ENCODE peak calls at places on chromosomes 2 and 18, in five cellular contexts. T is SK-N-SH, O is HepG2, K is GM12878, N is K562. J is an unnamed sample.

GRCh38 chr2:140295767-140296166 is 1515.6 kb upstream of the NXPH2 start:
- DNase-seq in T (no peak), K (no peak), O (no peak), N (no peak), J (no peak)

GRCh38 chr2:144711546-144712276 is 191.8 kb upstream of the ZEB2 start:
- DNase-seq in T (peak), O (no peak), N (no peak), K (no peak), J (no peak)

GRCh38 chr2:218671654-218672566 is at the start of the genes RNF25 and STK36:
- DNase-seq in T (peak), K (peak), N (peak), O (peak), J (peak)

GRCh38 chr2:123715467-123715982 is 309.6 kb upstream of the CNTNAP5 start:
- DNase-seq in N (no peak), O (no peak), T (no peak), K (no peak), J (no peak)

GRCh38 chr2:12352891-12353290 is 363.8 kb upstream of the TRIB2 start:
- DNase-seq in O (no peak), T (no peak), K (no peak), N (no peak), J (no peak)

GRCh38 chr2:175180701-175181103 is 808 bp downstream of the ATP5MC3 start:
- DNase-seq in N (peak), K (no peak), O (peak), T (peak), J (no peak)

GRCh38 chr2:74564222-74564621 is 9.7 kb downstream of the DOK1 start:
- DNase-seq in T (no peak), O (no peak), N (no peak), K (no peak), J (no peak)

GRCh38 chr2:223264541-223265171 is 212.7 kb downstream of the KCNE4 start:
- DNase-seq in T (no peak), K (no peak), N (no peak), O (no peak), J (no peak)

GRCh38 chr2:240466579-240467148 is 31.2 kb downstream of the GPC1 start:
- DNase-seq in N (no peak), O (no peak), K (no peak), T (peak), J (no peak)

GRCh38 chr2:191501390-191502168 is 176.4 kb upstream of the NABP1 start:
- DNase-seq in T (peak), K (no peak), O (peak), N (no peak), J (peak)

GRCh38 chr18:52130621-52131020 is 209.4 kb upstream of the DCC start:
- DNase-seq in N (no peak), O (no peak), K (no peak), T (no peak), J (no peak)

GRCh38 chr2:105793230-105793975 is 48.7 kb downstream of the NCK2 start:
- DNase-seq in K (no peak), O (no peak), N (no peak), T (no peak), J (no peak)

GRCh38 chr2:73642338-73643018 is at the start of gene NAT8:
- DNase-seq in K (no peak), N (no peak), O (peak), T (no peak), J (no peak)

GRCh38 chr2:120912101-120912985 is 176.7 kb downstream of the GLI2 start:
- DNase-seq in K (no peak), N (peak), O (no peak), T (no peak), J (peak)

GRCh38 chr2:175811966-175812365 is 190.1 kb downstream of the LNPK start:
- DNase-seq in K (no peak), O (no peak), N (no peak), T (no peak), J (no peak)

GRCh38 chr2:108908717-108909077 is 80.3 kb downstream of the EDAR start:
- DNase-seq in O (no peak), N (no peak), T (peak), K (no peak), J (no peak)

GRCh38 chr2:98846041-98846440 is 90.0 kb downstream of the CRACDL start:
- DNase-seq in K (no peak), N (no peak), T (no peak), O (no peak), J (no peak)

GRCh38 chr2:219109468-219109867 is 48.7 kb upstream of the IHH start:
- DNase-seq in K (no peak), T (no peak), N (no peak), O (no peak), J (no peak)

GRCh38 chr18:36503477-36503876 is 206.0 kb downstream of the FHOD3 start:
- DNase-seq in O (no peak), N (no peak), T (no peak), K (no peak), J (no peak)

GRCh38 chr2:71299507-71299906 is 32.1 kb upstream of the ZNF638 start:
- DNase-seq in T (peak), K (no peak), O (peak), N (peak), J (no peak)

GRCh38 chr2:224909885-224910517 is 132.3 kb downstream of the DOCK10 start:
- DNase-seq in N (no peak), K (no peak), T (peak), O (no peak), J (no peak)

GRCh38 chr2:173058673-173059072 is 17.0 kb upstream of the MAP3K20 start:
- DNase-seq in O (peak), K (no peak), T (no peak), N (no peak), J (no peak)

GRCh38 chr2:85355521-85355920 is 952 bp downstream of the ELMOD3 start:
- DNase-seq in K (no peak), N (no peak), T (no peak), O (no peak), J (no peak)

GRCh38 chr2:73257425-73258125 is 23.5 kb downstream of the CCT7 start:
- DNase-seq in K (no peak), N (peak), T (no peak), O (no peak), J (no peak)

GRCh38 chr2:86027913-86028762 is 77.5 kb downstream of the POLR1A start:
- DNase-seq in K (no peak), T (no peak), N (no peak), O (no peak), J (no peak)

GRCh38 chr2:207823865-207824264 is 54.2 kb upstream of the FZD5 start:
- DNase-seq in N (no peak), O (no peak), T (no peak), K (no peak), J (no peak)

GRCh38 chr18:24616638-24617037 is 156.2 kb downstream of the HRH4 start:
- DNase-seq in N (no peak), O (no peak), T (no peak), K (no peak), J (no peak)

GRCh38 chr18:40404284-40404683 is 1550.8 kb upstream of the PIK3C3 start:
- DNase-seq in O (no peak), T (no peak), N (no peak), K (no peak), J (no peak)

GRCh38 chr2:240798327-240798905 is 21.6 kb downstream of the KIF1A start:
- DNase-seq in N (no peak), O (no peak), K (no peak), T (no peak), J (no peak)

GRCh38 chr2:47437287-47437686 is 34.3 kb downstream of the MSH2 start:
- DNase-seq in T (peak), O (no peak), N (peak), K (no peak), J (no peak)

GRCh38 chr2:181949047-181949446 is 36.6 kb upstream of the PPP1R1C start:
- DNase-seq in N (no peak), T (no peak), K (no peak), O (no peak), J (peak)

GRCh38 chr2:176104338-176105077 is 2.6 kb upstream of the HOXD11 start:
- DNase-seq in K (no peak), O (no peak), T (no peak), N (peak), J (no peak)

GRCh38 chr18:59024829-59025228 is 114.9 kb upstream of the SEC11C start:
- DNase-seq in O (no peak), K (no peak), T (no peak), N (no peak), J (no peak)

GRCh38 chr2:238252766-238253630 is 13.2 kb upstream of the HES6 start:
- DNase-seq in O (no peak), K (no peak), N (no peak), T (no peak), J (no peak)

GRCh38 chr2:105442056-105442455 is 43.2 kb upstream of the FHL2 start:
- DNase-seq in O (no peak), K (no peak), T (no peak), N (no peak), J (no peak)

GRCh38 chr2:78427170-78427569 is 598.3 kb upstream of the REG3G start:
- DNase-seq in N (no peak), K (no peak), T (no peak), O (no peak), J (no peak)

DNA sequence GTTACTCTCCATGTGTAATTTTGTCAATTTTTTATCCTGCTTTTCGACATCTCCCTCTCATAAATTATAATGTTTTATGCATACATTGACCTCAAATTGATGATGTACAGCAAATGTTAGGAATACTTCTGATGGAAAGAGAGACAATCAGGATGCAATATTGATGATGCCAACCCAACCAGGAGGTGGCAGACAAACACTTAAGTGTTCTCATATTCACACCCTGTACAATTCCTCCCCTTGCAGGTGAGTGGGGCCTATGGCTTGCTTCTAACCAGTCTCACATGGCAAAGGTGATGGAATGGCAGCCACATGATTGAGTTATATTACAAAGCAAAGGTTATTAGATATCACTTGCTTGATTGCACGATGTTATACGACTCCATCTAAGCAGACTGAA is 594.3 kb upstream of the REG3G start:
- DNase-seq in O (no peak), K (no peak), T (no peak), N (no peak), J (no peak)
- TF ChIP-seq ZBTB33 in O (no peak), K (no peak), T (no peak), N (no peak), J (no peak)

GRCh38 chr2:65214361-65214760 is 13.3 kb upstream of the ACTR2 start:
- DNase-seq in T (no peak), K (no peak), N (no peak), O (no peak), J (no peak)
- TF ChIP-seq ZBTB33 in T (no peak), K (no peak), N (no peak), O (no peak), J (no peak)

DNA sequence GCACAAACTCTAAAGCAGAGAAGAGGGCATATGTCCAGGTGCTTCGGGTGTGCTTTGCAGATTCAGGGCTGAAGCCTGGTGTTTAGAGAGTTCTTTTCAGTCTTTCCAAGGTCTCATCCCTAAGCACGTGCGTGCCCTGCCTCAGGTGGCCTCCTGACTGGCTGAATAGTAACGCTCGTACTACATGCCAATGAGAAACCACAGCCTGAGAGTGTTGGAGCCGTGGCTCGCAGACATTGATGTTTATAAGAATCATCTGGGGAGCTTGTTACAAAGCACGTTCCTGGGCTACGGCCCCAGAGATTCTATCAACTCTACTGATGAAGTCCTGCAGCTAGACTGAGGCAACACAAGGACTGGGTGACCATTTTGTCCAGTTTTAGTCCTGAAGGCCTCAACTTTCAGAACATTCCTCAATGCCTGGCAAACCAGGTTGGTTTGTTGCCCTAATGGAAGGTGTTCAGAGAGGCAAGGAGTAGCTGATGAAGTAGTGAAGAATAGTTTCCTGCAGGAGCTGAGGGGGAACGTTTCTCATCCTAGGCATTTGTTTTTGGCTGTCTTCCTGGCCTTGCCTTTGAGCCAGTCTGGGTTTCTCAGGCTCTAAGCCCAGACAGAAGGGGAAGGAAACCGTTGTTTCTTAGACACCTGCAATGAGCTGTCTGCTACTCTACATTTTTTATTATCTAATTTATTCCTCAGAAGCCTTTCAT is 31.5 kb upstream of the HAAO start:
- DNase-seq in O (no peak), T (no peak), K (no peak), N (no peak), J (no peak)
- TF ChIP-seq ZBTB33 in O (no peak), T (no peak), K (no peak), N (no peak), J (no peak)

GRCh38 chr2:53826587-53827397 is 33.0 kb downstream of the GPR75 start:
- DNase-seq in O (peak), K (no peak), T (no peak), N (no peak), J (no peak)
- TF ChIP-seq ZBTB33 in O (peak), K (no peak), T (no peak), N (no peak), J (no peak)

DNA sequence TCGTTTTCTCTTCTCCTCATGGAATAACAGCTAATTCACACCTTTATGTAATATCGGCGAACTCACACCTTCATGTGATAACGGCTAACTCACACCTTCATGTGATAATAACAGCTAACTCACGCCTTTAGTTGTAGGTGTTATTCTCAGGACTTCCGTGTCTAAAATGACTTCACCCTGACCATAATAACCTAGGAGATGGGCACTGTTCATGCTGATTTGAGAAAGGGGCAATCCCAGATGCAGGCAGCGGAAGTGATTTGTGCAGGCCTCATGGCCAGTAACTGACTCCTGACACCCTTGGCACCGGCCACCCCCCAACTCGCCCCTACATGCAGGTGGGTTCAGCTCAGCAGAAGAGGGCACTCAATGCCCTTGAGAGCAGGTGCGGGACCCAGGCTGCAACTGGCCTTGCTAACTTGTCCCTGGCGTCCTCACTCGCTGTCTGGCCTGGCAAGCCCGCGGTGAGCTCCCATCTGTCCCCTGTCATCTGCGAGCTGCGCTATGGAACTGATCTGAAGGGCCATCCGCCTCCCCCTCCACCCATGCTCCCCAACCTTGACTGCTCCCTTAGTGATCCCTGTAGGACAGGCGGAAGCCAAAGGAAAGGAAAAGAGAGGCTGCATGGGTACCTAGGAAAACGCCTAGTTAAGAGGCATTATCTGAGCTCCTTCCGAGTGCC is 42.6 kb upstream of the MTCL1 start:
- DNase-seq in O (no peak), T (no peak), N (no peak), K (no peak), J (no peak)
- TF ChIP-seq ZBTB33 in O (no peak), T (no peak), N (no peak), K (no peak), J (no peak)

GRCh38 chr2:217150236-217150635 is 290.4 kb upstream of the TNP1 start:
- DNase-seq in O (no peak), T (no peak), K (no peak), N (no peak), J (no peak)

GRCh38 chr2:217147751-217148318 is 288.0 kb upstream of the TNP1 start:
- DNase-seq in O (no peak), K (no peak), N (peak), T (no peak), J (no peak)

GRCh38 chr2:217151509-217152206 is 291.8 kb upstream of the TNP1 start:
- DNase-seq in K (no peak), O (no peak), T (no peak), N (no peak), J (no peak)

GRCh38 chr2:217153433-217153997 is 293.7 kb upstream of the TNP1 start:
- DNase-seq in T (no peak), K (no peak), O (no peak), N (peak), J (no peak)

DNA sequence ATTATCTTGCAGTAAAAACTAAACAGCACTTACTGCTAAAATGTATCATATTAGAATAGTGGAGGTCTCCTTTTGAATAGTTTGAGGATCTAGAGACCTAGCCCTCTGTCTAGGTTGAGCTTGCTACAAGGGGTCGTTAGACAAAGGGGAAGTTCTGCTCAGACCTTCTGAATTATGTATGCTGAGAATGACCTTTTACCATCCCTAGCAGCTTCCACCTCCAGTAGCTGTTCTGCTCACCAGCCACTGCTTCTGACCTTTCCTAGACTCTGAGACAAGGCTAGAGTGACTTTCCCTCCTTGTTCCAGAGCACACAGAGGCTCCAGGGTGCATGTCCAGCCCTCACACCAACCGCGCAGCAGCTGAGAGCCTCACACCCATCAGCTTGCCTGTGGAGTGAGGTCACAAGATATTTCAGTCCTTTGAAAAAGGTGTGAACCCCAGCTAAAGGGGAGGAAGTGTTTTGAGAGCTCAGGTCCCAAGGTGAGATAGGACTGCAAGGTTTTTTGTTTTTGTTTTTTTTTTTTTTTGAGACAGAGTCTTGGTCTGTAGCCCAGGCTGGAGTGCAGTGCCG is 289.3 kb upstream of the TNP1 start:
- DNase-seq in K (no peak), N (no peak), T (no peak), O (no peak), J (no peak)
- TF ChIP-seq ZBTB33 in K (no peak), N (no peak), T (no peak), O (no peak), J (no peak)

DNA sequence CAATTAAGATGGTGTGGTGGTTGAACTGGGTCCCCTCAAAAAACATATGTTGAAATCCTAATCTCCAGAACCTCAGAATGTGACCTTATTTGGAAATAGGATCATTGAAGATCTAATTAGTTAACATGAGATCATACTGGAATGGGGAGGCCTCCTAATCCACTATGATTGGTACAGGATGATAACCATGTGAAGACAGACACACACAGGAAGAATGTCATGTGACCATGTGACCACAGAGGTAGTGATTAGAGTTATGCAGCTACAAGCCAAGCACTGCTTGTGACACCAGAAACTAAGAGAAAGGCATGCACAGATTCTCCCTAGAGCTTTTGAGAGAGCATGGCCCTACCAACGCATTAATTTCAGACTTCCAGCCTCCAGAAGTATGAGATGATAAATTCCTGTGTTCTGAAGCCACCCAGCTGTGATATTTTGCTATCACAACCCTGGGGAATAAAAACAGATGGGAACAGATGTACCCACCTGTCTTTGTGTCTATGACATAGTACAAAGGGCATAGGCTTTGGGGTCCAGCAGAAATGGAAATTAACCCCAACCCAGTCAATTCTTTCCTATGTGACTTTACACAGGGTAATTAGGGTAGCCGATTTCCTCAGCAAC is 46.9 kb upstream of the TGIF1 start:
- DNase-seq in K (no peak), N (peak), O (no peak), T (peak), J (no peak)
- TF ChIP-seq ZBTB33 in K (no peak), N (no peak), O (no peak), T (no peak), J (no peak)

J was measured in HCT116.